ENCODE peak calls at places on chromosomes 5 and 9, in six cellular contexts. N is IMR-90; K is CD8-positive, alpha-beta T cell; M is H9; J is colonic mucosa; X is breast epithelium. E is an unnamed sample.

GRCh38 chr5:102782245-102782872 is 27.3 kb downstream of the PAM start:
- DNase-seq in X (no peak), N (no peak), J (no peak), M (no peak), K (no peak), E (no peak)

GRCh38 chr9:21611896-21612295 is 129.8 kb upstream of the IFNE start:
- DNase-seq in K (peak; percentile 27), X (no peak), N (no peak), J (no peak), M (no peak), E (no peak)

GRCh38 chr5:36644727-36645126 is 38.3 kb downstream of the SLC1A3 start:
- DNase-seq in M (no peak), X (no peak), J (no peak), K (no peak), N (no peak), E (no peak)

GRCh38 chr5:121668635-121669034 is 183.0 kb upstream of the FTMT start:
- DNase-seq in J (no peak), K (no peak), X (no peak), M (no peak), N (no peak), E (no peak)

GRCh38 chr9:87342743-87343142 is 154.9 kb upstream of the DAPK1 start:
- DNase-seq in M (no peak), J (no peak), K (no peak), N (no peak), X (no peak), E (no peak)

GRCh38 chr5:135398160-135398854 is 724 bp downstream of the MACROH2A1 start:
- DNase-seq in M (peak; percentile 58), X (no peak), J (peak; percentile 85), N (no peak), K (peak; percentile 57), E (no peak)

GRCh38 chr5:141617128-141617527 is 1.7 kb downstream of the DIAPH1 start:
- DNase-seq in K (no peak), X (no peak), J (no peak), N (peak; percentile 29), M (no peak), E (no peak)

GRCh38 chr9:32783168-32783891 is at the start of gene TMEM215:
- DNase-seq in K (peak; percentile 15), J (no peak), M (peak; percentile 78), X (no peak), N (no peak), E (no peak)

GRCh38 chr5:24225051-24225450 is 419.7 kb downstream of the CDH10 start:
- DNase-seq in X (no peak), K (no peak), J (no peak), M (no peak), N (no peak), E (no peak)

DNA sequence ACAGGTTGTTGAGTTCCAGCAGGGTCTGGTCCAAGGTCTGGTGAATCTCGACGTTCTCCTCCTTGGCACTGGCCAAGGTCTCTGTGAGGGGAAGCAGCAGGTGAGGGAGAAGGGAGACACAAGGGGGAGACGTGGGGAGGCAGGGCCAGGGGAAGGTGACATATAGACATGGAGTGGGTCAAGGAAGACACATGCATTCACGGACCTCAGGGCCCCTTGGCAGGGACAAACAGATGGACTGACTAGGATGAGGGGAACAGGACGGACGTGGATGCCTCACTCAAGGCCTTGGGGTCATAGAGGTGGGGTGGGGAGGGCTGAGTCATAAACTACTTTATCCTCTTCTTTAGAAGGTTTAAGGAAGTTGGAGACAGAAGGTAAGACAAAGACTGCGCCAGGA is 7.6 kb downstream of the TPM2 start:
- DNase-seq in K (no peak), X (no peak), J (no peak), M (no peak), N (no peak), E (no peak)
- H3K27ac ChIP-seq in K (no peak overlapping the region), X (no peak overlapping the region), J (no peak overlapping the region), M (no peak overlapping the region), N (peak overlapping the region; percentile 47), E (no peak overlapping the region)

DNA sequence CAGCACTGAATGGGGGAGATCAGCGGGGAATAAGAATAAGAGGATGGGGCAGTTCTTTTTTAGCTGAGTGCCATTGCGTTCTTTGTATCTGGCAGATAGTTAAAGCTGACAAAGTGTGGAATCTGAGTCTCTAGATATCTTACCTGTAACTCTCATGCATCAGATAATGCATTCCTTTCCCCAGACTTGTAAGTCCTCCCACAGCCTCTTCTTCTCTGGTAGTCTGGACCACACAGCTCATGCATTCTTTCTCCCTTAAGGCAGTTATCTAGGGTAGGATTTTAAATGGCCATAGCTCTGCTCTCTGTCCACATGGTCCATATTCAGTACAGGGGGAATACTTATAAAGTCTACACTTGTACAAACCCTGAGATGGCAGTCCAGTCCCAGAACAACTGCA is 54.0 kb upstream of the FGF10 start:
- DNase-seq in N (no peak), M (no peak), X (no peak), J (no peak), K (no peak), E (no peak)
- H3K27ac ChIP-seq in N (no peak overlapping the region), M (no peak overlapping the region), X (no peak overlapping the region), J (no peak overlapping the region), K (no peak overlapping the region), E (no peak overlapping the region)

DNA sequence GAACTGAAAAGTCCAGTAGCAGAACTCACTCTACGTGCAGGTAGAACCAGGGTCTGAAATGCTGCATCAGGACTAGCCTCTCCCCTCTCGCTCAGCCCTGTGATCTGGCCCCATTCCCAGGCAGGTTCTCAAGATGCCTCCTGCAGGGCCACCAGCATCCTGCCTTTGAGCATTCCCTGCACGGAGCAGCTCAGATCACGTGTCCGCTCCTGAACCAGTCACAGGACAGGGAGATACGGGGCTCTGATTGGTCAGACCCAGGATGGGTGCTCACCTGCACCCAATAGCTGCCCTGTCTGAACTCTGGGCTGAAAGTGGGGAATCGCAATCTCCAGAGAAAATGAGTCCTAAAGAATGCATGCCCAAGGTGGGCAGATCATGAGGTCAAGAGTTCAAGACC is 50.8 kb downstream of the NEURL1B start:
- DNase-seq in K (no peak), J (no peak), X (no peak), M (peak; percentile 62), N (no peak), E (no peak)
- H3K27ac ChIP-seq in K (no peak overlapping the region), J (no peak overlapping the region), X (no peak overlapping the region), M (no peak overlapping the region), N (no peak overlapping the region), E (no peak overlapping the region)

DNA sequence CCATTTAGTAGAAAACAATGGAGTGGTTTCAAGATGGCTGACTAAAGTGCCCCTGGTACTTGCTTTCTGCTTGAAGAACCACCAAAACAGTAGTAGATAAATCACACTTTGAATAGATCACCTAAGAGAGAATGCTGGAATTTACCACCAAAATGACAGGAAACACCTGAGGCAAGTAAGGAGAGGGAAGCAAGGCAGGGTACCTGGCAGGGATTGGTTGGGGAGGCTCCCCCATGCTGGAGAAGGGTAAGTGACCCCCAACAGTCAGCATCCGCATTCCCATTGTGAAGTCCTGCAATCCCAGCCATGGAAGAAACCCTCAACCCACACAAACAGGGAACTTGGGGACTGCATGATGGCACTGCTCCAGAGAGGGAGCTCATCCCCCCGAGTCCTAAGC is 105.5 kb downstream of the PLPP1 start:
- DNase-seq in K (no peak), X (no peak), N (no peak), J (no peak), M (no peak), E (no peak)
- H3K27ac ChIP-seq in K (no peak overlapping the region), X (no peak overlapping the region), N (no peak overlapping the region), J (peak overlapping the region; percentile 57), M (no peak overlapping the region), E (no peak overlapping the region)

E was measured in substantia nigra.